ENCODE peak calls at places on chromosomes 6 and 20, in ten cellular contexts. O is SK-N-SH; Z is activated CD4-positive, alpha-beta memory T cell treated with anti-CD3 and anti-CD28 coated beads, Interleukin-2, amount 10 ng/mL, durations not matched to agents 7 days and 5 days; G is AG04449; L is cardiac fibroblast; U is non-pigmented ciliary epithelial cell; P is amniotic stem cell; I is activated CD8-positive, alpha-beta T cell treated with anti-CD3 and anti-CD28 coated beads for 36 hours; F is stimulated activated CD8-positive, alpha-beta memory T cell treated with anti-CD3 and anti-CD28 coated beads, Interleukin-15, amount 100 ng/mL, for 24 hours; J is fibroblast of pulmonary artery. Y is an unnamed sample.

GRCh38 chr6:137975058-137975940 is 108.2 kb downstream of the TNFAIP3 start:
- DNase-seq in P (peak; percentile 15), L (peak; percentile 66), J (peak; percentile 62), O (no peak), F (no peak), U (no peak), Z (peak; percentile 35), I (peak; percentile 64), G (no peak), Y (peak; percentile 26)

GRCh38 chr6:82196159-82196558 is 51.4 kb downstream of the IBTK start:
- DNase-seq in I (no peak), Z (no peak), P (no peak), U (no peak), O (no peak), F (no peak), J (peak; percentile 44), G (no peak), L (no peak), Y (no peak)

GRCh38 chr6:31115941-31116560 is 1.5 kb downstream of the PSORS1C1 start:
- DNase-seq in P (no peak), J (no peak), I (no peak), Z (no peak), G (no peak), F (no peak), L (no peak), O (no peak), U (no peak), Y (no peak)

GRCh38 chr6:31270788-31271640 is 878 bp downstream of the HLA-C start:
- DNase-seq in L (peak; percentile 61), O (peak; percentile 49), F (peak; percentile 48), Z (peak; percentile 87), P (no peak), G (no peak), U (no peak), J (peak; percentile 55), I (peak; percentile 66), Y (peak; percentile 36)

GRCh38 chr6:4687989-4688947 is 87.9 kb upstream of the CDYL start:
- DNase-seq in L (peak; percentile 89), G (peak; percentile 36), O (no peak), P (peak; percentile 41), Z (no peak), I (no peak), J (peak; percentile 84), F (no peak), U (peak; percentile 31), Y (no peak)

GRCh38 chr20:17622086-17622850 is 52.4 kb downstream of the DSTN start:
- DNase-seq in U (no peak), O (peak; percentile 5), J (no peak), F (no peak), G (no peak), P (no peak), I (no peak), Z (no peak), L (no peak), Y (no peak)

GRCh38 chr20:11331096-11331495 is 586.6 kb upstream of the BTBD3 start:
- DNase-seq in U (no peak), Z (no peak), F (no peak), I (no peak), L (no peak), O (no peak), J (no peak), G (no peak), P (no peak), Y (no peak)

GRCh38 chr20:35796556-35796955 is 24.7 kb downstream of the PHF20 start:
- DNase-seq in I (no peak), U (no peak), J (peak; percentile 74), L (no peak), O (no peak), F (no peak), G (no peak), Z (no peak), P (no peak), Y (no peak)

GRCh38 chr20:63778857-63779256 is 39.3 kb downstream of the SLC2A4RG start:
- DNase-seq in O (no peak), I (no peak), L (no peak), U (no peak), G (no peak), J (no peak), F (no peak), Z (no peak), P (no peak), Y (no peak)

GRCh38 chr6:118061666-118062065 is 154.6 kb downstream of the SLC35F1 start:
- DNase-seq in I (no peak), L (no peak), U (no peak), F (no peak), Z (no peak), P (no peak), O (no peak), J (no peak), G (no peak), Y (no peak)

GRCh38 chr6:107991061-107991460 is 33.1 kb upstream of the SEC63 start:
- DNase-seq in P (no peak), U (no peak), O (no peak), G (no peak), J (no peak), L (no peak), Z (no peak), I (no peak), F (no peak), Y (no peak)

GRCh38 chr6:96499781-96500180 is 21.8 kb upstream of the UFL1 start:
- DNase-seq in Z (peak; percentile 81), I (peak; percentile 43), F (no peak), P (no peak), O (no peak), G (no peak), U (no peak), L (no peak), J (no peak), Y (peak; percentile 34)

Y was measured in activated T-helper 2 cell treated with anti-CD3 and anti-CD28 coated beads, Interferon-gamma antibody, Interleukin-2, Interleukin-4, amounts not matched to agents 10 μg/mL and 5 μg/mL and 100 μg/mL, durations not matched to agents 14 hours and 24 hours and 36 hours.